ENCODE peak calls at places on chromosomes 4 and X, in six cellular contexts. Z is hepatocyte, Q is PC-3, F is SK-N-SH, J is GM23248, C is neural progenitor cell. E is an unnamed sample. For H3K9me3, the result is how much of the 10 kb centered on the place peaks cover.

GRCh38 chrX:50081282-50081955 is 119.4 kb downstream of the AKAP4 start:
- DNase-seq in J (peak), F (peak), C (peak), Q (peak), Z (peak), E (no peak)

GRCh38 chrX:9758239-9758638 is 7.4 kb downstream of the GPR143 start:
- DNase-seq in Z (no peak), Q (no peak), C (no peak), J (no peak), F (no peak), E (no peak)

GRCh38 chrX:53223955-53224859 is 800 bp downstream of the KDM5C start:
- DNase-seq in Z (peak), C (peak), J (peak), Q (peak), F (peak), E (no peak)

GRCh38 chrX:19682712-19683331 is 167.5 kb upstream of the MAP3K15 start:
- DNase-seq in F (peak), Q (peak), C (peak), J (peak), Z (peak), E (no peak)

GRCh38 chrX:154019061-154019621 is 561 bp downstream of the IRAK1 start:
- DNase-seq in Q (no peak), Z (no peak), J (peak), C (peak), F (peak), E (no peak)

GRCh38 chrX:39605183-39605582 is 492.6 kb downstream of the BCOR start:
- DNase-seq in Z (no peak), F (peak), Q (no peak), J (peak), C (peak), E (no peak)

GRCh38 chrX:111719426-111720210 is 38.6 kb downstream of the ALG13 start:
- DNase-seq in C (no peak), Q (peak), J (peak), Z (peak), F (peak), E (peak)

GRCh38 chrX:39112143-39112542 is 310.9 kb downstream of the MID1IP1 start:
- DNase-seq in J (peak), C (no peak), F (no peak), Z (no peak), Q (peak), E (no peak)

GRCh38 chrX:39848900-39849299 is 248.9 kb downstream of the BCOR start:
- DNase-seq in Q (peak), F (no peak), C (no peak), Z (no peak), J (peak), E (no peak)

GRCh38 chrX:15781964-15782711 is 8.1 kb upstream of the ZRSR2 start:
- DNase-seq in J (no peak), C (no peak), Q (no peak), Z (no peak), F (no peak), E (peak)

GRCh38 chr4:155122382-155122781 is 86.1 kb upstream of the NPY2R start:
- DNase-seq in F (no peak), J (no peak), C (no peak), Z (no peak), Q (no peak), E (no peak)

GRCh38 chrX:72137846-72138455 is 6.2 kb upstream of the RTL5 start:
- DNase-seq in J (no peak), Z (no peak), Q (no peak), C (no peak), F (no peak), E (no peak)

GRCh38 chr4:150004481-150004880 is 73.8 kb upstream of the DCLK2 start:
- DNase-seq in C (no peak), Z (no peak), J (peak), F (no peak), Q (no peak), E (no peak)

GRCh38 chr4:145341381-145341780 is 140.3 kb upstream of the SMAD1 start:
- DNase-seq in C (no peak), Q (no peak), F (no peak), Z (no peak), J (no peak), E (no peak)

GRCh38 chr4:84418032-84418709 is 80.9 kb downstream of the NKX6-1 start:
- DNase-seq in Z (peak), C (peak), Q (no peak), F (no peak), J (no peak), E (no peak)

GRCh38 chrX:129318375-129318774 is 204.9 kb downstream of the SMARCA1 start:
- DNase-seq in C (no peak), F (peak), Z (peak), J (peak), Q (peak), E (peak)

GRCh38 chr4:147530723-147531122 is 49.8 kb downstream of the EDNRA start:
- DNase-seq in J (no peak), F (no peak), Q (no peak), Z (no peak), C (no peak), E (no peak)

GRCh38 chr4:152359208-152360044 is 176.5 kb downstream of the FBXW7 start:
- DNase-seq in J (no peak), Q (no peak), C (no peak), F (no peak), Z (no peak), E (no peak)

GRCh38 chr4:74555231-74555630 is 110.3 kb downstream of the AREG start:
- DNase-seq in F (no peak), C (no peak), Z (no peak), J (peak), Q (peak), E (no peak)

GRCh38 chrX:32877592-32877991 is 333.8 kb downstream of the DMD start:
- DNase-seq in C (no peak), Q (peak), Z (no peak), F (no peak), J (no peak), E (no peak)

GRCh38 chrX:118356154-118356701 is 10.3 kb downstream of the WDR44 start:
- DNase-seq in Q (no peak), Z (no peak), F (no peak), J (peak), C (no peak), E (no peak)

GRCh38 chrX:139204903-139205667 is 325.5 kb upstream of the F9 start:
- DNase-seq in Q (peak), C (peak), Z (peak), J (peak), F (peak), E (peak)
- TF ChIP-seq EZH2phosphoT487 in Q (no peak), C (no peak), Z (no peak), J (no peak), F (no peak), E (no peak)

GRCh38 chr4:271492-272103 is 33.7 kb downstream of the ZNF732 start:
- DNase-seq in C (no peak), J (no peak), Z (no peak), Q (no peak), F (no peak), E (no peak)
- H3K9me3 ChIP-seq in C (half or more), J (under half), Z (under half), Q (under half), F (half or more), E (under half)

GRCh38 chr4:10018818-10019438 is 2.4 kb downstream of the SLC2A9 start:
- DNase-seq in C (peak), Q (peak), J (peak), F (peak), Z (peak), E (peak)
- TF ChIP-seq EZH2phosphoT487 in C (no peak), Q (no peak), J (no peak), F (no peak), Z (no peak), E (no peak)

DNA sequence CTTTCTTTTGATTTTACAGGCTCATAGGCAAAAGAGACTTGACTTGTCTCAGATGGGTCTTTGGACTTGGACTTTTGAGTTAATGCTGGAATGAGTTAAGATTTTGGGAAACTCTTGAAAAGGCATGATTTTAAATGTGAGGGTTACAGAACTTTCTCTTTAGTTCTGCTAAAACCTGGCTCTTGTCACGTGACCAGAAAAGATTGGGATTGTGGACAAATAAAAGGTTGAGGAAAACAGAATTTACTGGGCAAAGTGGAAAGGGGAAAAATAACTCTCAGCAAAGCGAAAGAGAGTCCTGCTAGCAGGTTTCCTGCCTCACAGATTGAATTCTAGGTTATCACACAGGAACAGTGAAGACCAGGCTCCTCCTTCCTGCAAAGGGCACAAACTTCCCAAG is 114.0 kb downstream of the SPANXN4 start:
- DNase-seq in Q (no peak), C (no peak), J (no peak), Z (no peak), F (no peak), E (no peak)
- H3K9me3 ChIP-seq in Q (under half), C (under half), J (under half), Z (under half), F (under half), E (under half)

E was measured in MM.1S.